ENCODE peak calls at places on chromosome X, in seven cellular contexts. One of them, this sample, is unnamed.

GRCh38 chrX:8879750-8880149 is 78.6 kb upstream of the FAM9A start:
- DNase-seq in esophagus squamous epithelium: no peak
- DNase-seq in lower lobe of right lung: peak; percentile 24
- DNase-seq in Peyer's patch: no peak
- DNase-seq in heart right ventricle: no peak
- DNase-seq in heart left ventricle: no peak
- DNase-seq in upper lobe of left lung: no peak
- DNase-seq in this sample: no peak

GRCh38 chrX:134695999-134696398 is 37.7 kb upstream of the PLAC1 start:
- DNase-seq in esophagus squamous epithelium: no peak
- DNase-seq in upper lobe of left lung: no peak
- DNase-seq in Peyer's patch: no peak
- DNase-seq in lower lobe of right lung: no peak
- DNase-seq in heart right ventricle: no peak
- DNase-seq in heart left ventricle: no peak
- DNase-seq in this sample: no peak

GRCh38 chrX:46333550-46333949 is 211.7 kb downstream of the ZNF674 start:
- DNase-seq in upper lobe of left lung: no peak
- DNase-seq in Peyer's patch: no peak
- DNase-seq in heart left ventricle: no peak
- DNase-seq in lower lobe of right lung: no peak
- DNase-seq in heart right ventricle: no peak
- DNase-seq in esophagus squamous epithelium: no peak
- DNase-seq in this sample: no peak

GRCh38 chrX:120378570-120378969 is 16.7 kb downstream of the ATP1B4 start:
- DNase-seq in lower lobe of right lung: no peak
- DNase-seq in esophagus squamous epithelium: no peak
- DNase-seq in heart right ventricle: no peak
- DNase-seq in Peyer's patch: no peak
- DNase-seq in heart left ventricle: no peak
- DNase-seq in upper lobe of left lung: no peak
- DNase-seq in this sample: no peak

GRCh38 chrX:121851033-121851432 is 803.6 kb downstream of the GLUD2 start:
- DNase-seq in heart left ventricle: no peak
- DNase-seq in heart right ventricle: no peak
- DNase-seq in Peyer's patch: no peak
- DNase-seq in lower lobe of right lung: no peak
- DNase-seq in esophagus squamous epithelium: no peak
- DNase-seq in upper lobe of left lung: no peak
- DNase-seq in this sample: no peak

GRCh38 chrX:70444326-70445196 is at the start of gene DLG3:
- DNase-seq in heart right ventricle: no peak
- DNase-seq in upper lobe of left lung: no peak
- DNase-seq in lower lobe of right lung: no peak
- DNase-seq in heart left ventricle: no peak
- DNase-seq in esophagus squamous epithelium: no peak
- DNase-seq in Peyer's patch: peak; percentile 18
- DNase-seq in this sample: no peak

GRCh38 chrX:42803320-42803719 is 25.4 kb upstream of the PPP1R2C start:
- DNase-seq in lower lobe of right lung: no peak
- DNase-seq in esophagus squamous epithelium: no peak
- DNase-seq in upper lobe of left lung: no peak
- DNase-seq in heart right ventricle: no peak
- DNase-seq in Peyer's patch: no peak
- DNase-seq in heart left ventricle: no peak
- DNase-seq in this sample: no peak

GRCh38 chrX:29541038-29541437 is 674.3 kb upstream of the MAGEB2 start:
- DNase-seq in lower lobe of right lung: no peak
- DNase-seq in heart left ventricle: no peak
- DNase-seq in heart right ventricle: no peak
- DNase-seq in upper lobe of left lung: no peak
- DNase-seq in esophagus squamous epithelium: no peak
- DNase-seq in Peyer's patch: no peak
- DNase-seq in this sample: no peak

GRCh38 chrX:31006027-31006426 is 65.8 kb downstream of the FTHL17 start:
- DNase-seq in lower lobe of right lung: no peak
- DNase-seq in Peyer's patch: no peak
- DNase-seq in heart left ventricle: no peak
- DNase-seq in heart right ventricle: no peak
- DNase-seq in esophagus squamous epithelium: no peak
- DNase-seq in upper lobe of left lung: no peak
- DNase-seq in this sample: no peak

GRCh38 chrX:54842638-54843037 is 35.1 kb downstream of the MAGED2 start:
- DNase-seq in upper lobe of left lung: no peak
- DNase-seq in lower lobe of right lung: no peak
- DNase-seq in heart left ventricle: no peak
- DNase-seq in esophagus squamous epithelium: no peak
- DNase-seq in Peyer's patch: no peak
- DNase-seq in heart right ventricle: no peak
- DNase-seq in this sample: no peak

GRCh38 chrX:72554448-72555140 is 18.0 kb downstream of the HDAC8 start:
- DNase-seq in esophagus squamous epithelium: no peak
- DNase-seq in heart right ventricle: no peak
- DNase-seq in Peyer's patch: no peak
- DNase-seq in heart left ventricle: no peak
- DNase-seq in lower lobe of right lung: no peak
- DNase-seq in upper lobe of left lung: no peak
- DNase-seq in this sample: no peak

GRCh38 chrX:100745806-100746537 is 14.1 kb upstream of the SYTL4 start:
- DNase-seq in heart left ventricle: no peak
- DNase-seq in esophagus squamous epithelium: no peak
- DNase-seq in heart right ventricle: no peak
- DNase-seq in upper lobe of left lung: no peak
- DNase-seq in lower lobe of right lung: no peak
- DNase-seq in Peyer's patch: no peak
- DNase-seq in this sample: no peak

GRCh38 chrX:129992181-129992580 is 9.7 kb downstream of the BCORL1 start:
- DNase-seq in upper lobe of left lung: no peak
- DNase-seq in lower lobe of right lung: no peak
- DNase-seq in esophagus squamous epithelium: no peak
- DNase-seq in heart right ventricle: no peak
- DNase-seq in Peyer's patch: no peak
- DNase-seq in heart left ventricle: no peak
- DNase-seq in this sample: no peak

GRCh38 chrX:153780678-153781427 is at the start of gene SRPK3:
- DNase-seq in Peyer's patch: no peak
- DNase-seq in heart left ventricle: peak; percentile 61
- DNase-seq in upper lobe of left lung: no peak
- DNase-seq in lower lobe of right lung: no peak
- DNase-seq in heart right ventricle: no peak
- DNase-seq in esophagus squamous epithelium: no peak
- DNase-seq in this sample: no peak
- H3K27ac ChIP-seq in Peyer's patch: no peak within 1 kb of the TSS
- H3K27ac ChIP-seq in heart left ventricle: peak within 1 kb of the TSS; percentile 87
- H3K27ac ChIP-seq in upper lobe of left lung: no peak within 1 kb of the TSS
- H3K27ac ChIP-seq in lower lobe of right lung: no peak within 1 kb of the TSS
- H3K27ac ChIP-seq in heart right ventricle: peak within 1 kb of the TSS; percentile 78
- H3K27ac ChIP-seq in esophagus squamous epithelium: peak within 1 kb of the TSS; percentile 8
- H3K27ac ChIP-seq in this sample: no peak within 1 kb of the TSS

GRCh38 chrX:13327666-13328065 is 7.8 kb upstream of the ATXN3L start:
- DNase-seq in Peyer's patch: no peak
- DNase-seq in upper lobe of left lung: no peak
- DNase-seq in lower lobe of right lung: no peak
- DNase-seq in heart right ventricle: no peak
- DNase-seq in heart left ventricle: no peak
- DNase-seq in esophagus squamous epithelium: no peak
- DNase-seq in this sample: no peak

GRCh38 chrX:13334491-13334890 is 14.6 kb upstream of the ATXN3L start:
- DNase-seq in lower lobe of right lung: no peak
- DNase-seq in Peyer's patch: no peak
- DNase-seq in heart right ventricle: no peak
- DNase-seq in heart left ventricle: no peak
- DNase-seq in esophagus squamous epithelium: no peak
- DNase-seq in upper lobe of left lung: no peak
- DNase-seq in this sample: no peak

GRCh38 chrX:13330446-13330845 is 10.6 kb upstream of the ATXN3L start:
- DNase-seq in heart left ventricle: no peak
- DNase-seq in Peyer's patch: no peak
- DNase-seq in upper lobe of left lung: no peak
- DNase-seq in esophagus squamous epithelium: no peak
- DNase-seq in lower lobe of right lung: no peak
- DNase-seq in heart right ventricle: no peak
- DNase-seq in this sample: no peak
- H3K36me3 ChIP-seq in heart left ventricle: no peaks in the 10 kb centered on the region
- H3K36me3 ChIP-seq in Peyer's patch: no peaks in the 10 kb centered on the region
- H3K36me3 ChIP-seq in upper lobe of left lung: no peaks in the 10 kb centered on the region
- H3K36me3 ChIP-seq in esophagus squamous epithelium: no peaks in the 10 kb centered on the region
- H3K36me3 ChIP-seq in lower lobe of right lung: no peaks in the 10 kb centered on the region
- H3K36me3 ChIP-seq in heart right ventricle: no peaks in the 10 kb centered on the region
- H3K36me3 ChIP-seq in this sample: no peaks in the 10 kb centered on the region

GRCh38 chrX:115029869-115030564 is 12.6 kb upstream of the IL13RA2 start:
- DNase-seq in Peyer's patch: no peak
- DNase-seq in upper lobe of left lung: no peak
- DNase-seq in heart left ventricle: no peak
- DNase-seq in heart right ventricle: peak; percentile 6
- DNase-seq in esophagus squamous epithelium: no peak
- DNase-seq in lower lobe of right lung: no peak
- DNase-seq in this sample: no peak
- H3K27ac ChIP-seq in Peyer's patch: peak overlapping the region; percentile 12
- H3K27ac ChIP-seq in upper lobe of left lung: no peak overlapping the region
- H3K27ac ChIP-seq in heart left ventricle: peak overlapping the region; percentile 63
- H3K27ac ChIP-seq in heart right ventricle: peak overlapping the region; percentile 58
- H3K27ac ChIP-seq in esophagus squamous epithelium: peak overlapping the region; percentile 44
- H3K27ac ChIP-seq in lower lobe of right lung: no peak overlapping the region
- H3K27ac ChIP-seq in this sample: peak overlapping the region; percentile 3

GRCh38 chrX:66914082-66914481 is 275.2 kb upstream of the EDA2R start:
- DNase-seq in heart left ventricle: no peak
- DNase-seq in esophagus squamous epithelium: no peak
- DNase-seq in upper lobe of left lung: peak; percentile 39
- DNase-seq in lower lobe of right lung: no peak
- DNase-seq in heart right ventricle: no peak
- DNase-seq in Peyer's patch: no peak
- DNase-seq in this sample: no peak

GRCh38 chrX:66919280-66919832 is 280.5 kb upstream of the EDA2R start:
- DNase-seq in esophagus squamous epithelium: no peak
- DNase-seq in heart left ventricle: no peak
- DNase-seq in lower lobe of right lung: no peak
- DNase-seq in heart right ventricle: no peak
- DNase-seq in upper lobe of left lung: no peak
- DNase-seq in Peyer's patch: no peak
- DNase-seq in this sample: no peak

GRCh38 chrX:66915893-66916292 is 277.0 kb upstream of the EDA2R start:
- DNase-seq in heart left ventricle: no peak
- DNase-seq in esophagus squamous epithelium: no peak
- DNase-seq in lower lobe of right lung: no peak
- DNase-seq in Peyer's patch: no peak
- DNase-seq in upper lobe of left lung: no peak
- DNase-seq in heart right ventricle: no peak
- DNase-seq in this sample: no peak

GRCh38 chrX:66918511-66918910 is 279.6 kb upstream of the EDA2R start:
- DNase-seq in heart right ventricle: no peak
- DNase-seq in heart left ventricle: no peak
- DNase-seq in Peyer's patch: no peak
- DNase-seq in lower lobe of right lung: no peak
- DNase-seq in esophagus squamous epithelium: no peak
- DNase-seq in upper lobe of left lung: no peak
- DNase-seq in this sample: no peak
- H3K36me3 ChIP-seq in heart right ventricle: no peaks in the 10 kb centered on the region
- H3K36me3 ChIP-seq in heart left ventricle: no peaks in the 10 kb centered on the region
- H3K36me3 ChIP-seq in Peyer's patch: no peaks in the 10 kb centered on the region
- H3K36me3 ChIP-seq in lower lobe of right lung: no peaks in the 10 kb centered on the region
- H3K36me3 ChIP-seq in esophagus squamous epithelium: no peaks in the 10 kb centered on the region
- H3K36me3 ChIP-seq in upper lobe of left lung: no peaks in the 10 kb centered on the region
- H3K36me3 ChIP-seq in this sample: no peaks in the 10 kb centered on the region

DNA sequence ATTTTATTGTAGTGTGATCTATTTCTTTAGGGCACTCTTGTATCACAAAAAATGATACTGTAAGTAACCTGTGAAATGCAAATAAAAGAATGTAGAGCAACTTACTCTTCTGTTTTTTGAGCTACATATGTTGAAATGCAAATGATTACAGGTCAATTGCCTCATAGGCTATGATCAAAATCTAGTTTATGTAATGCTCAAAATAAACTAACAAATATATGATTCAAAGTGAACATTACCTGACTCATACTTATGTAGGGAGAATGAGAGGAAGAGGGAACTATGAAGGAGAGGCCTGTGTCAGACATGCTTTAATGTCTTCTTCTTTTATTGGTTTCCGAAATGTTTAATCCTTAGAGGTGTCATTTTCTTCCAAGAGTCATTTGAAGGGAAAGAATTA is 5.0 kb upstream of the RPS6KA3 start:
- DNase-seq in Peyer's patch: no peak
- DNase-seq in lower lobe of right lung: no peak
- DNase-seq in heart right ventricle: no peak
- DNase-seq in esophagus squamous epithelium: no peak
- DNase-seq in heart left ventricle: no peak
- DNase-seq in upper lobe of left lung: no peak
- DNase-seq in this sample: no peak
- H3K27ac ChIP-seq in Peyer's patch: no peak overlapping the region
- H3K27ac ChIP-seq in lower lobe of right lung: no peak overlapping the region
- H3K27ac ChIP-seq in heart right ventricle: no peak overlapping the region
- H3K27ac ChIP-seq in esophagus squamous epithelium: no peak overlapping the region
- H3K27ac ChIP-seq in heart left ventricle: no peak overlapping the region
- H3K27ac ChIP-seq in upper lobe of left lung: no peak overlapping the region
- H3K27ac ChIP-seq in this sample: no peak overlapping the region

GRCh38 chrX:13890806-13891205 is 73.9 kb upstream of the GPM6B start:
- DNase-seq in heart right ventricle: no peak
- DNase-seq in Peyer's patch: no peak
- DNase-seq in heart left ventricle: no peak
- DNase-seq in upper lobe of left lung: no peak
- DNase-seq in lower lobe of right lung: no peak
- DNase-seq in esophagus squamous epithelium: no peak
- DNase-seq in this sample: no peak
- H3K36me3 ChIP-seq in heart right ventricle: no peaks in the 10 kb centered on the region
- H3K36me3 ChIP-seq in Peyer's patch: no peaks in the 10 kb centered on the region
- H3K36me3 ChIP-seq in heart left ventricle: no peaks in the 10 kb centered on the region
- H3K36me3 ChIP-seq in upper lobe of left lung: no peaks in the 10 kb centered on the region
- H3K36me3 ChIP-seq in lower lobe of right lung: no peaks in the 10 kb centered on the region
- H3K36me3 ChIP-seq in esophagus squamous epithelium: no peaks in the 10 kb centered on the region
- H3K36me3 ChIP-seq in this sample: no peaks in the 10 kb centered on the region

GRCh38 chrX:68249904-68250303 is 183.4 kb downstream of the OPHN1 start:
- DNase-seq in heart left ventricle: no peak
- DNase-seq in heart right ventricle: no peak
- DNase-seq in upper lobe of left lung: no peak
- DNase-seq in esophagus squamous epithelium: no peak
- DNase-seq in Peyer's patch: no peak
- DNase-seq in lower lobe of right lung: no peak
- DNase-seq in this sample: no peak
- H3K27ac ChIP-seq in heart left ventricle: peak overlapping the region; percentile 17
- H3K27ac ChIP-seq in heart right ventricle: peak overlapping the region; percentile 51
- H3K27ac ChIP-seq in upper lobe of left lung: peak overlapping the region; percentile 70
- H3K27ac ChIP-seq in esophagus squamous epithelium: no peak overlapping the region
- H3K27ac ChIP-seq in Peyer's patch: no peak overlapping the region
- H3K27ac ChIP-seq in lower lobe of right lung: peak overlapping the region; percentile 24
- H3K27ac ChIP-seq in this sample: no peak overlapping the region